ENCODE peak calls at places on chromosomes 12 and 14, in nine cellular contexts. One of them, this sample, is unnamed.

GRCh38 chr14:76880432-76880831 is 54.2 kb downstream of the LRRC74A start:
- DNase-seq in psoas muscle: no peak
- DNase-seq in RWPE1: no peak
- DNase-seq in CD8-positive, alpha-beta T cell: no peak
- DNase-seq in tibial nerve: no peak
- DNase-seq in choroid plexus epithelial cell: peak; percentile 21
- DNase-seq in endothelial cell: no peak
- DNase-seq in AG04450: no peak
- DNase-seq in fibroblast of the aortic adventitia: no peak
- DNase-seq in this sample: no peak

GRCh38 chr14:103185051-103186027 is 62.1 kb downstream of the TNFAIP2 start:
- DNase-seq in psoas muscle: no peak
- DNase-seq in RWPE1: peak; percentile 70
- DNase-seq in CD8-positive, alpha-beta T cell: no peak
- DNase-seq in tibial nerve: no peak
- DNase-seq in choroid plexus epithelial cell: peak; percentile 49
- DNase-seq in endothelial cell: peak; percentile 15
- DNase-seq in AG04450: no peak
- DNase-seq in fibroblast of the aortic adventitia: peak; percentile 71
- DNase-seq in this sample: no peak

GRCh38 chr14:25237845-25238244 is 187.9 kb upstream of the STXBP6 start:
- DNase-seq in psoas muscle: no peak
- DNase-seq in RWPE1: no peak
- DNase-seq in CD8-positive, alpha-beta T cell: no peak
- DNase-seq in tibial nerve: no peak
- DNase-seq in choroid plexus epithelial cell: peak; percentile 11
- DNase-seq in endothelial cell: peak; percentile 51
- DNase-seq in AG04450: no peak
- DNase-seq in fibroblast of the aortic adventitia: peak; percentile 9
- DNase-seq in this sample: no peak

GRCh38 chr14:23005861-23006534 is 3.9 kb downstream of the C14orf93 start:
- DNase-seq in psoas muscle: no peak
- DNase-seq in RWPE1: no peak
- DNase-seq in CD8-positive, alpha-beta T cell: no peak
- DNase-seq in tibial nerve: no peak
- DNase-seq in choroid plexus epithelial cell: no peak
- DNase-seq in endothelial cell: no peak
- DNase-seq in AG04450: no peak
- DNase-seq in fibroblast of the aortic adventitia: no peak
- DNase-seq in this sample: no peak

GRCh38 chr12:46874642-46875041 is 48.8 kb upstream of the SLC38A4 start:
- DNase-seq in psoas muscle: peak; percentile 27
- DNase-seq in RWPE1: no peak
- DNase-seq in CD8-positive, alpha-beta T cell: no peak
- DNase-seq in tibial nerve: no peak
- DNase-seq in choroid plexus epithelial cell: peak; percentile 25
- DNase-seq in endothelial cell: no peak
- DNase-seq in AG04450: no peak
- DNase-seq in fibroblast of the aortic adventitia: peak; percentile 83
- DNase-seq in this sample: no peak

GRCh38 chr12:109771746-109772621 is 58.4 kb downstream of the FAM222A start:
- DNase-seq in psoas muscle: no peak
- DNase-seq in RWPE1: no peak
- DNase-seq in CD8-positive, alpha-beta T cell: no peak
- DNase-seq in tibial nerve: no peak
- DNase-seq in choroid plexus epithelial cell: no peak
- DNase-seq in endothelial cell: no peak
- DNase-seq in AG04450: no peak
- DNase-seq in fibroblast of the aortic adventitia: no peak
- DNase-seq in this sample: no peak

GRCh38 chr12:124769166-124769530 is 94.5 kb downstream of the SCARB1 start:
- DNase-seq in psoas muscle: no peak
- DNase-seq in RWPE1: no peak
- DNase-seq in CD8-positive, alpha-beta T cell: no peak
- DNase-seq in tibial nerve: no peak
- DNase-seq in choroid plexus epithelial cell: peak; percentile 52
- DNase-seq in endothelial cell: no peak
- DNase-seq in AG04450: no peak
- DNase-seq in fibroblast of the aortic adventitia: peak; percentile 68
- DNase-seq in this sample: no peak

GRCh38 chr14:61281186-61281676 is at the start of gene TMEM30B:
- DNase-seq in psoas muscle: no peak
- DNase-seq in RWPE1: peak; percentile 94
- DNase-seq in CD8-positive, alpha-beta T cell: peak; percentile 26
- DNase-seq in tibial nerve: no peak
- DNase-seq in choroid plexus epithelial cell: no peak
- DNase-seq in endothelial cell: no peak
- DNase-seq in AG04450: no peak
- DNase-seq in fibroblast of the aortic adventitia: no peak
- DNase-seq in this sample: peak; percentile 88

GRCh38 chr12:22283006-22283506 is 51.5 kb downstream of the ST8SIA1 start:
- DNase-seq in psoas muscle: no peak
- DNase-seq in RWPE1: no peak
- DNase-seq in CD8-positive, alpha-beta T cell: no peak
- DNase-seq in tibial nerve: no peak
- DNase-seq in choroid plexus epithelial cell: peak; percentile 72
- DNase-seq in endothelial cell: no peak
- DNase-seq in AG04450: no peak
- DNase-seq in fibroblast of the aortic adventitia: peak; percentile 89
- DNase-seq in this sample: no peak

GRCh38 chr12:124497039-124497438 is 70.4 kb downstream of the NCOR2 start:
- DNase-seq in psoas muscle: peak; percentile 59
- DNase-seq in RWPE1: no peak
- DNase-seq in CD8-positive, alpha-beta T cell: no peak
- DNase-seq in tibial nerve: no peak
- DNase-seq in choroid plexus epithelial cell: peak; percentile 71
- DNase-seq in endothelial cell: no peak
- DNase-seq in AG04450: no peak
- DNase-seq in fibroblast of the aortic adventitia: peak; percentile 63
- DNase-seq in this sample: no peak

GRCh38 chr14:71049435-71050147 is 142.3 kb downstream of the PCNX1 start:
- DNase-seq in psoas muscle: no peak
- DNase-seq in RWPE1: peak; percentile 3
- DNase-seq in CD8-positive, alpha-beta T cell: no peak
- DNase-seq in tibial nerve: no peak
- DNase-seq in choroid plexus epithelial cell: peak; percentile 56
- DNase-seq in endothelial cell: no peak
- DNase-seq in AG04450: no peak
- DNase-seq in fibroblast of the aortic adventitia: peak; percentile 51
- DNase-seq in this sample: no peak

GRCh38 chr14:23481992-23482813 is 12.7 kb downstream of the NGDN start:
- DNase-seq in psoas muscle: no peak
- DNase-seq in RWPE1: no peak
- DNase-seq in CD8-positive, alpha-beta T cell: no peak
- DNase-seq in tibial nerve: no peak
- DNase-seq in choroid plexus epithelial cell: no peak
- DNase-seq in endothelial cell: no peak
- DNase-seq in AG04450: no peak
- DNase-seq in fibroblast of the aortic adventitia: no peak
- DNase-seq in this sample: no peak

GRCh38 chr14:101077511-101078074 is 174.1 kb upstream of the RTL1 start:
- DNase-seq in psoas muscle: no peak
- DNase-seq in RWPE1: no peak
- DNase-seq in CD8-positive, alpha-beta T cell: no peak
- DNase-seq in tibial nerve: no peak
- DNase-seq in choroid plexus epithelial cell: peak; percentile 41
- DNase-seq in endothelial cell: no peak
- DNase-seq in AG04450: no peak
- DNase-seq in fibroblast of the aortic adventitia: no peak
- DNase-seq in this sample: peak; percentile 23

GRCh38 chr14:70789961-70790360 is 19.4 kb downstream of the MAP3K9 start:
- DNase-seq in psoas muscle: no peak
- DNase-seq in RWPE1: no peak
- DNase-seq in CD8-positive, alpha-beta T cell: no peak
- DNase-seq in tibial nerve: no peak
- DNase-seq in choroid plexus epithelial cell: no peak
- DNase-seq in endothelial cell: no peak
- DNase-seq in AG04450: no peak
- DNase-seq in fibroblast of the aortic adventitia: no peak
- DNase-seq in this sample: no peak

DNA sequence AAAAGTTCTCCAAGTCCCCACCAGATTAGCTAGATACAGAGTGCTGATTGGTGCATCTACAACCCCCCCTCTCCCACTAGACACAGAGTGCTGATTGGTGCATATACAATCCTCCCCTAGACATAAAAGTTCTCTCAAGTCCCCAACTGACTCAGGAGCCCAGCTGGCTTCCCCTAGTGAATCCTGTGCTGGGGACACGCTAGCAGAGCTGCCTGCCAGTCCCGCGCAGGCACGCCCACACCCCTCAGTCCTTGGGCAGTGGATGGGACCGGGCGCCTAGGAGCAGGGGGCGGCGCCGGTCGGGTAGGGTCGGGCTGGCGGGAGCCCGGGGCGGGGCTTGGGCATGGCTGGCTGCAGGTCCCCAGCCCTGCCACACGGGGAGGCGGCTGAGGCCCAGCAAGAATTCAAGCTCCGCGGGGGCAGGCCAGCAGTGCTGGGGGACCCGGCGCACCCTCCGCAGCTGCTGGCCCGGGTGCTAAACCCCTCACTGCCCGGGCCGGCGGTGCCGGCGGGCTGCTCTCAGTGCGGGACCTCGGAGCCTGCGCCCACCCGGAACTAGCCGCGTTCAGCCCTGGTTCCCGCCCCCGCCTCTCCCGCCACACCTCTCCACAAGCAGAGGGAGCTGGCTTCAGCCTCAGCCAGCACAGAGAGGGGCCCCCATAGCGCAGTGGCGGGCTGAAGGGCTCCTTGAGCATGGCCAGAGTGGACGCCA is 64.3 kb upstream of the DDHD1 start:
- DNase-seq in psoas muscle: peak; percentile 75
- DNase-seq in RWPE1: peak; percentile 51
- DNase-seq in CD8-positive, alpha-beta T cell: peak; percentile 50
- DNase-seq in tibial nerve: peak; percentile 40
- DNase-seq in choroid plexus epithelial cell: peak; percentile 58
- DNase-seq in endothelial cell: peak; percentile 75
- DNase-seq in AG04450: no peak
- DNase-seq in fibroblast of the aortic adventitia: peak; percentile 31
- DNase-seq in this sample: peak; percentile 83
- TF ChIP-seq CTCF in psoas muscle: peak; percentile 49
- TF ChIP-seq CTCF in RWPE1: peak; percentile 55
- TF ChIP-seq CTCF in CD8-positive, alpha-beta T cell: peak; percentile 48
- TF ChIP-seq CTCF in tibial nerve: peak; percentile 58
- TF ChIP-seq CTCF in choroid plexus epithelial cell: peak; percentile 26
- TF ChIP-seq CTCF in endothelial cell: peak; percentile 65
- TF ChIP-seq CTCF in AG04450: peak; percentile 40
- TF ChIP-seq CTCF in fibroblast of the aortic adventitia: peak; percentile 45
- TF ChIP-seq CTCF in this sample: no peak

DNA sequence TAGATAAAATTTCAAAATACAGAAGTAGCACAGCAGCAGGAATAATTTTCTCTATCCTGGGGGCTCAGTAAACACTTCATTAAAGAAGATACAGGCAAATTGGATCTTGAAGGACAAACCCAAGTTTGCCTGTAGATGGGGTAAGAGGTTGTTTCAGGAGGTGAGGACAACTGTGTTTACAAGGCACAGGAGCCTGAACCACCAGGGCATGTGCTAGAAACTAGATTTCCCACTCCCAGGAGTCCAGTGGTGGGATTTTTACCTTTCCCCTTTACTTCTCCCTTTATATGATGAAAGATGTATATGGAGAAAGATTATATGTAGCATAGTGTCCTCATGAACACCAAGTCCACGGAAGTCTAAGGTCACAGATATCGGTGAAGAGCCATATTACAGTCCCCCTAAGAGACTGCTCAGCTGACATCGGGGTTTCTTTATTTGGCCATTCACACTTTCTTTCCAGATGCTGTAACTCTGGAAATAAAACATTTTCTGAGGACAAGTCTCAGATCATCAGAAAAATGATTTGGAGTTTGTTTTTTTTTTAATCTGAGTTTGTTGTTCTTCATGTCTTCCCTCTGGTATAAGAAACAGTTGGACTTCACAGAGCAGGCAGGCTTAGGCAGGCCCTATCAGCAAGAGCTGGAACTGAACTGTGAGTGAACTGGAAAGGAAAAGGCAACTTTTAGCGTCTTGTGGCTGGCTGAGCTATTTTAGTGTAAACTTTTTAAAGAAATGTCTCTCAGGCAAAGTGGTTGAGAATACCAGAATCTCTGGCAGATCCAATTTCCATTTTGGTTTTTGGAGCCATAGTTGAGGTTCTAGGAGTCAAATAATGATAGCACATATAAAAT is 8.0 kb upstream of the EVL start:
- DNase-seq in psoas muscle: no peak
- DNase-seq in RWPE1: peak; percentile 58
- DNase-seq in CD8-positive, alpha-beta T cell: no peak
- DNase-seq in tibial nerve: no peak
- DNase-seq in choroid plexus epithelial cell: peak; percentile 81
- DNase-seq in endothelial cell: no peak
- DNase-seq in AG04450: no peak
- DNase-seq in fibroblast of the aortic adventitia: peak; percentile 46
- DNase-seq in this sample: no peak
- TF ChIP-seq CTCF in psoas muscle: peak; percentile 14
- TF ChIP-seq CTCF in RWPE1: no peak
- TF ChIP-seq CTCF in CD8-positive, alpha-beta T cell: peak; percentile 77
- TF ChIP-seq CTCF in tibial nerve: peak; percentile 23
- TF ChIP-seq CTCF in choroid plexus epithelial cell: peak; percentile 65
- TF ChIP-seq CTCF in endothelial cell: no peak
- TF ChIP-seq CTCF in AG04450: peak; percentile 31
- TF ChIP-seq CTCF in fibroblast of the aortic adventitia: peak; percentile 31
- TF ChIP-seq CTCF in this sample: peak; percentile 28

DNA sequence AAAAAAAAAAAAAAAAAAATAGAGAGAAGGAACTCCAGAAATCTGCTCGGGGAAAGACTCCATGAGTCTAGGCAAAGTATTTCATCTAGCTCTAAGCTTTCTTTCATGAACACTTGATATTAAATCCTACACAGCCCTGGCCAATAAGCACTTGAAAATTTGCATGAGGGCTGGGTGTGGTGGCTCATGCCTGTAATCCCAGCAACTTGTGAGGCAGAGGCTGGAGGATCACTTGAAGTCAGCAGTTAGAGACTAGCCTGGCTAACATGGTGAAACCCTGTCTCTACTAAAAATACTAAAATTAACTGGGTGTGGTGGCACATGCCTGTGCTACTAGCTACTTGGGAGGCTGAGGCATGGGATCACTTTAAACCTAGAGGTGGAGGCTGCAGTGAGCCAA is 13.1 kb upstream of the METAP2 start:
- DNase-seq in psoas muscle: no peak
- DNase-seq in RWPE1: no peak
- DNase-seq in CD8-positive, alpha-beta T cell: no peak
- DNase-seq in tibial nerve: no peak
- DNase-seq in choroid plexus epithelial cell: no peak
- DNase-seq in endothelial cell: no peak
- DNase-seq in AG04450: no peak
- DNase-seq in fibroblast of the aortic adventitia: no peak
- DNase-seq in this sample: no peak
- TF ChIP-seq CTCF in psoas muscle: no peak
- TF ChIP-seq CTCF in RWPE1: no peak
- TF ChIP-seq CTCF in CD8-positive, alpha-beta T cell: no peak
- TF ChIP-seq CTCF in tibial nerve: no peak
- TF ChIP-seq CTCF in choroid plexus epithelial cell: no peak
- TF ChIP-seq CTCF in endothelial cell: no peak
- TF ChIP-seq CTCF in AG04450: no peak
- TF ChIP-seq CTCF in fibroblast of the aortic adventitia: no peak
- TF ChIP-seq CTCF in this sample: no peak

DNA sequence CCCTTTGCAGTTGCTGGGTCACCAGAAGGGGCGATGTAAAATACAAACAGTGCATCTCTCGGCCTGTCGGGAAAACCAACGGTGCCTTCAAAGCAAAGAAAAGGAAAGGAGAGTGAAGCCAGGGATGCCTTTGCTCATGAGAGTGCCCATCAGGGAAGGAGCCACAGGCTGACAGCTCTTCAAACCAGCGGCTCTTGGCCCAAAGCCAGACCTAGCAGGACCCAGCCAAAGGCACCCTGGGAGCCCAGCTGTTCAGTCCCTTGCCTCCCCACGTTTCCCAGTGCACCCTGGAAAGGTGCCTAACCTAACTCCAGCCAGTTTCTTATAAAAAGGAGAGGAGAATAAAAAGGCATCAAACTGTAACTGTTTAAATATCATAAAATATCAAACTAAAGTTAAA is 29.2 kb downstream of the PRMT8 start:
- DNase-seq in psoas muscle: no peak
- DNase-seq in RWPE1: no peak
- DNase-seq in CD8-positive, alpha-beta T cell: no peak
- DNase-seq in tibial nerve: no peak
- DNase-seq in choroid plexus epithelial cell: peak; percentile 5
- DNase-seq in endothelial cell: no peak
- DNase-seq in AG04450: no peak
- DNase-seq in fibroblast of the aortic adventitia: no peak
- DNase-seq in this sample: no peak
- TF ChIP-seq CTCF in psoas muscle: no peak
- TF ChIP-seq CTCF in RWPE1: no peak
- TF ChIP-seq CTCF in CD8-positive, alpha-beta T cell: no peak
- TF ChIP-seq CTCF in tibial nerve: no peak
- TF ChIP-seq CTCF in choroid plexus epithelial cell: no peak
- TF ChIP-seq CTCF in endothelial cell: no peak
- TF ChIP-seq CTCF in AG04450: no peak
- TF ChIP-seq CTCF in fibroblast of the aortic adventitia: no peak
- TF ChIP-seq CTCF in this sample: no peak